ENCODE peak calls at places on chromosome 2, in five cellular contexts. T is WTC11, V is K562, Y is HepG2, G is H1. R is an unnamed sample.

GRCh38 chr2:128607440-128607839 is 288.8 kb upstream of the HS6ST1 start:
- DNase-seq in G (no peak), T (no peak), V (no peak), Y (no peak), R (no peak)

GRCh38 chr2:222796413-222797103 is 64.3 kb upstream of the ACSL3 start:
- DNase-seq in Y (peak; percentile 100), G (no peak), T (no peak), V (no peak), R (peak; percentile 12)

GRCh38 chr2:96353032-96353561 is 17.5 kb downstream of the NCAPH start:
- DNase-seq in T (no peak), Y (no peak), V (peak; percentile 95), G (no peak), R (no peak)

GRCh38 chr2:76318848-76319247 is 608.1 kb upstream of the GCFC2 start:
- DNase-seq in Y (no peak), T (no peak), V (no peak), G (no peak), R (no peak)

GRCh38 chr2:207103132-207103531 is 62.6 kb downstream of the KLF7 start:
- DNase-seq in V (no peak), T (no peak), Y (no peak), G (no peak), R (peak; percentile 70)

GRCh38 chr2:238359403-238359802 is 39.1 kb downstream of the TRAF3IP1 start:
- DNase-seq in T (no peak), V (no peak), G (no peak), Y (no peak), R (no peak)

GRCh38 chr2:134436706-134437105 is 182.8 kb downstream of the MGAT5 start:
- DNase-seq in V (no peak), G (no peak), Y (no peak), T (no peak), R (no peak)

GRCh38 chr2:240143801-240144648 is 3.6 kb upstream of the OTOS start:
- DNase-seq in Y (peak; percentile 47), V (peak; percentile 58), G (peak; percentile 98), T (peak; percentile 89), R (peak; percentile 79)

GRCh38 chr2:183164111-183165015 is 40.1 kb downstream of the NUP35 start:
- DNase-seq in G (no peak), T (no peak), V (no peak), Y (no peak), R (no peak)

GRCh38 chr2:43803113-43803512 is 29.3 kb downstream of the DYNC2LI1 start:
- DNase-seq in T (no peak), Y (no peak), V (no peak), G (no peak), R (no peak)

GRCh38 chr2:7405861-7406715 is 488.9 kb downstream of the RNF144A start:
- DNase-seq in Y (no peak), G (no peak), T (no peak), V (no peak), R (no peak)

GRCh38 chr2:17590342-17590911 is 49.9 kb downstream of the VSNL1 start:
- DNase-seq in V (no peak), G (no peak), T (no peak), Y (no peak), R (peak; percentile 46)

GRCh38 chr2:22701761-22702160 is 683.2 kb upstream of the KLHL29 start:
- DNase-seq in Y (no peak), G (no peak), V (no peak), T (no peak), R (no peak)

GRCh38 chr2:151827564-151828142 is 568 bp downstream of the ARL5A start:
- DNase-seq in V (peak; percentile 57), G (no peak), Y (peak; percentile 23), T (peak; percentile 18), R (peak; percentile 66)

GRCh38 chr2:102064679-102065674 is 73.2 kb downstream of the IL1R2 start:
- DNase-seq in T (no peak), Y (peak; percentile 86), G (no peak), V (peak; percentile 51), R (no peak)

GRCh38 chr2:170689481-170689880 is 25.7 kb upstream of the SP5 start:
- DNase-seq in Y (no peak), V (no peak), G (no peak), T (no peak), R (no peak)

GRCh38 chr2:222492683-222493082 is 68.3 kb downstream of the SGPP2 start:
- DNase-seq in Y (peak; percentile 55), V (no peak), T (no peak), G (no peak), R (no peak)

GRCh38 chr2:100941646-100942240 is 60.3 kb upstream of the RPL31 start:
- DNase-seq in Y (no peak), V (no peak), T (no peak), G (no peak), R (no peak)

GRCh38 chr2:31828891-31829290 is 181.9 kb downstream of the MEMO1 start:
- DNase-seq in G (no peak), Y (no peak), T (no peak), V (no peak), R (no peak)

GRCh38 chr2:144950874-144951560 is 431.1 kb upstream of the ZEB2 start:
- DNase-seq in G (no peak), V (no peak), T (no peak), Y (no peak), R (no peak)

GRCh38 chr2:197179744-197180498 is 130.7 kb downstream of the ANKRD44 start:
- DNase-seq in T (no peak), V (no peak), Y (no peak), G (no peak), R (no peak)

GRCh38 chr2:115738138-115738537 is 1295.7 kb downstream of the DPP10 start:
- DNase-seq in Y (no peak), G (no peak), V (no peak), T (no peak), R (no peak)

GRCh38 chr2:28613616-28614501 is 118.0 kb downstream of the PLB1 start:
- DNase-seq in V (no peak), G (no peak), Y (peak; percentile 42), T (no peak), R (no peak)

GRCh38 chr2:197174539-197175094 is 136.0 kb downstream of the ANKRD44 start:
- DNase-seq in V (no peak), G (no peak), T (no peak), Y (no peak), R (no peak)

GRCh38 chr2:201904529-201905420 is 98.4 kb downstream of the CDK15 start:
- DNase-seq in Y (no peak), V (no peak), G (no peak), T (no peak), R (peak; percentile 49)

GRCh38 chr2:219234331-219234730 is 4.7 kb downstream of the ANKZF1 start:
- DNase-seq in Y (no peak), V (no peak), T (no peak), G (no peak), R (no peak)

GRCh38 chr2:219229375-219230200 is at the start of the genes ANKZF1 and ATG9A:
- DNase-seq in Y (peak; percentile 99), T (peak; percentile 99), G (peak; percentile 93), V (peak; percentile 97), R (peak; percentile 100)

GRCh38 chr2:219228026-219228744 is 1.3 kb downstream of the ATG9A start:
- DNase-seq in T (no peak), G (no peak), Y (no peak), V (peak; percentile 46), R (no peak)

GRCh38 chr2:219228745-219229374 is 576 bp downstream of the ATG9A start:
- DNase-seq in T (no peak), Y (no peak), G (no peak), V (peak; percentile 73), R (no peak)

GRCh38 chr2:219230201-219230540 is 565 bp downstream of the ANKZF1 start:
- DNase-seq in Y (peak; percentile 45), T (peak; percentile 45), V (peak; percentile 65), G (peak; percentile 56), R (peak; percentile 80)
- TF ChIP-seq CREB1 in Y (no peak), T (no peak), V (no peak), G (no peak), R (peak; percentile 18)

DNA sequence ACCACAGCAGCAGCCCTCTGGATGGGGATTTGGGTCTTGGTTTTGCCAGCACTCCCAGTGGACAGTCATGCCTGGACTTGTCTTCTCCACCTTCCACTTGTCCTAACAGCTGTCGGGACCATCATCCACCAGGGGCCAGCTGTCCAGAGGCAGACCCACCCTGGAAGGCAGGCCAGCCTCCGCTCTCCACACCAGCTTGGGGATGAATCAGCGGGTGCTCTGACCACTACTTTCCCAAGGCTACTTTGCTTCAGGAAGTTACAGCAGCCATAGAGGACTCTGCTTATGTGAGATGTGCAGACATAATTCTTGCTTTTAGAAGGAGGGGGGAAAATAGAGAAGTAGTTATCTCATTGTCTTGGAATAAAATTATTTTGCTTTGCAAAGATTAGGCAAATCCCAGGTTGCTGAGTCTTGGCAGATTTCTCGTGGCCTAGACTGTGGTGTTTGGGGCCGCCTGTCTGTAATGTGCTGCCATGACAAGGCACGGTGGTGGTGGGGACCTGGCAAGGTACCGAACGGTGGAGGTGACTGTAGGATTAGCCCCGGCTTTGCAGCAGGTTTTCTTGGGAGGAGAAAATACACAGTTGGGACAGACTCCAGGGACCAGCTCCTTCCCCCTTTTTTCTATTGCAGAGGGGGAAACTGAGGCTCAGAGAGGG is 148.7 kb downstream of the AGAP1 start:
- DNase-seq in T (no peak), G (no peak), Y (no peak), V (no peak), R (peak; percentile 34)
- TF ChIP-seq CTCF in T (no peak), G (peak; percentile 6), Y (no peak), V (no peak), R (peak; percentile 24)

DNA sequence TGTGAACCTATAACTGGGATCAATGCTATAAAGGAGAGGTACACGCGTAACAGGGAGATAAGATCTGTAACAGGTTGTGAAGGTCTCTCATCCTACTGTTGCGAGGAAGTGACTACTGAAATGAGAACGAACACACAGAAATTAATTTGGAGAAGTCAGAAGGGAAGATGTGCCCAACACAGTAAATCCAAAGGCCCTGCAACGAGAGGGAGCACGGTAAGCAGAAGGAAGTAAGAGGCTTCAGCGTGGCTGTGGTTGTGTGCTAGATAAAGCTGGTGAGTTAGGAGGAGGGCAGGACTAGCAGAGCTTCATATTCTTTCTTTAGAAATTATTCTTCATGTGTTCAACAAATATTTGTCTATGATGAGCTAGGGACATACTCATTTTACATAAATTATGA is 2.5 kb upstream of the ATG16L1 start:
- DNase-seq in T (no peak), Y (no peak), V (no peak), G (no peak), R (no peak)
- TF ChIP-seq CREB1 in T (no peak), Y (no peak), V (no peak), G (no peak), R (no peak)

GRCh38 chr2:200454839-200455801 is 54.7 kb downstream of the KCTD18 start:
- DNase-seq in G (no peak), T (no peak), V (peak; percentile 13), Y (peak; percentile 15), R (no peak)

GRCh38 chr2:200452377-200452776 is 57.5 kb downstream of the KCTD18 start:
- DNase-seq in Y (no peak), G (no peak), T (no peak), V (no peak), R (no peak)

GRCh38 chr2:200453142-200453852 is 56.6 kb downstream of the KCTD18 start:
- DNase-seq in G (no peak), Y (no peak), T (no peak), V (no peak), R (no peak)

GRCh38 chr2:200455958-200456421 is 53.9 kb downstream of the KCTD18 start:
- DNase-seq in Y (no peak), V (peak; percentile 20), T (no peak), G (no peak), R (no peak)

GRCh38 chr2:200453853-200454524 is 55.9 kb downstream of the KCTD18 start:
- DNase-seq in Y (no peak), G (no peak), T (no peak), V (no peak), R (peak; percentile 24)
- TF ChIP-seq CTCF in Y (no peak), G (no peak), T (no peak), V (no peak), R (no peak)

R was measured in GM23338.